ENCODE peak calls at places on chromosomes 2 and 18, in six cellular contexts. One of them, this sample, is unnamed.
A peak's percentile ranks its signal among the peaks of the same experiment; 100 is the strongest.

GRCh38 chr18:78984941-78985784 is 5.5 kb downstream of the SALL3 start:
- DNase-seq in EL: peak; percentile 2
- DNase-seq in Caki2: no peak
- DNase-seq in activated T-helper 1 cell treated with Interleukin-2 at 50 U/mL for 16 hours: no peak
- DNase-seq in foreskin melanocyte: peak; percentile 22
- DNase-seq in endothelial cell: peak; percentile 45
- DNase-seq in this sample: peak; percentile 39

GRCh38 chr2:84879595-84880394 is 1.1 kb downstream of the TRABD2A start:
- DNase-seq in EL: no peak
- DNase-seq in Caki2: no peak
- DNase-seq in activated T-helper 1 cell treated with Interleukin-2 at 50 U/mL for 16 hours: no peak
- DNase-seq in foreskin melanocyte: no peak
- DNase-seq in endothelial cell: no peak
- DNase-seq in this sample: no peak

GRCh38 chr2:234626566-234627130 is 129.8 kb upstream of the ARL4C start:
- DNase-seq in EL: no peak
- DNase-seq in Caki2: no peak
- DNase-seq in activated T-helper 1 cell treated with Interleukin-2 at 50 U/mL for 16 hours: no peak
- DNase-seq in foreskin melanocyte: no peak
- DNase-seq in endothelial cell: no peak
- DNase-seq in this sample: no peak

GRCh38 chr2:18934886-18935285 is 345.5 kb upstream of the NT5C1B start:
- DNase-seq in EL: no peak
- DNase-seq in Caki2: no peak
- DNase-seq in activated T-helper 1 cell treated with Interleukin-2 at 50 U/mL for 16 hours: no peak
- DNase-seq in foreskin melanocyte: no peak
- DNase-seq in endothelial cell: no peak
- DNase-seq in this sample: no peak

GRCh38 chr2:26605969-26606846 is 35.0 kb downstream of the CIB4 start:
- DNase-seq in EL: no peak
- DNase-seq in Caki2: no peak
- DNase-seq in activated T-helper 1 cell treated with Interleukin-2 at 50 U/mL for 16 hours: no peak
- DNase-seq in foreskin melanocyte: no peak
- DNase-seq in endothelial cell: peak; percentile 2
- DNase-seq in this sample: no peak

GRCh38 chr18:43422483-43422882 is 145.2 kb upstream of the SYT4 start:
- DNase-seq in EL: no peak
- DNase-seq in Caki2: no peak
- DNase-seq in activated T-helper 1 cell treated with Interleukin-2 at 50 U/mL for 16 hours: no peak
- DNase-seq in foreskin melanocyte: no peak
- DNase-seq in endothelial cell: no peak
- DNase-seq in this sample: peak; percentile 9

GRCh38 chr2:210577263-210578071 is 21.1 kb downstream of the CPS1 start:
- DNase-seq in EL: peak; percentile 44
- DNase-seq in Caki2: peak; percentile 48
- DNase-seq in activated T-helper 1 cell treated with Interleukin-2 at 50 U/mL for 16 hours: no peak
- DNase-seq in foreskin melanocyte: peak; percentile 33
- DNase-seq in endothelial cell: no peak
- DNase-seq in this sample: peak; percentile 76

GRCh38 chr2:174198846-174199564 is 49.3 kb downstream of the OLA1 start:
- DNase-seq in EL: peak; percentile 58
- DNase-seq in Caki2: no peak
- DNase-seq in activated T-helper 1 cell treated with Interleukin-2 at 50 U/mL for 16 hours: no peak
- DNase-seq in foreskin melanocyte: no peak
- DNase-seq in endothelial cell: no peak
- DNase-seq in this sample: no peak

GRCh38 chr2:144516417-144516980 is 3.4 kb downstream of the ZEB2 start:
- DNase-seq in EL: peak; percentile 56
- DNase-seq in Caki2: peak; percentile 39
- DNase-seq in activated T-helper 1 cell treated with Interleukin-2 at 50 U/mL for 16 hours: no peak
- DNase-seq in foreskin melanocyte: no peak
- DNase-seq in endothelial cell: no peak
- DNase-seq in this sample: no peak

GRCh38 chr2:196823750-196824149 is 14.6 kb upstream of the C2orf66 start:
- DNase-seq in EL: peak; percentile 81
- DNase-seq in Caki2: peak; percentile 17
- DNase-seq in activated T-helper 1 cell treated with Interleukin-2 at 50 U/mL for 16 hours: no peak
- DNase-seq in foreskin melanocyte: peak; percentile 32
- DNase-seq in endothelial cell: no peak
- DNase-seq in this sample: no peak

GRCh38 chr2:233761040-233761769 is 1.1 kb downstream of the UGT1A1 start:
- DNase-seq in EL: no peak
- DNase-seq in Caki2: no peak
- DNase-seq in activated T-helper 1 cell treated with Interleukin-2 at 50 U/mL for 16 hours: no peak
- DNase-seq in foreskin melanocyte: no peak
- DNase-seq in endothelial cell: no peak
- DNase-seq in this sample: no peak

GRCh38 chr2:133418671-133419070 is 149.6 kb downstream of the NCKAP5 start:
- DNase-seq in EL: peak; percentile 8
- DNase-seq in Caki2: no peak
- DNase-seq in activated T-helper 1 cell treated with Interleukin-2 at 50 U/mL for 16 hours: no peak
- DNase-seq in foreskin melanocyte: no peak
- DNase-seq in endothelial cell: no peak
- DNase-seq in this sample: no peak

GRCh38 chr2:6824962-6825361 is 40.7 kb downstream of the CMPK2 start:
- DNase-seq in EL: peak; percentile 67
- DNase-seq in Caki2: no peak
- DNase-seq in activated T-helper 1 cell treated with Interleukin-2 at 50 U/mL for 16 hours: no peak
- DNase-seq in foreskin melanocyte: peak; percentile 15
- DNase-seq in endothelial cell: no peak
- DNase-seq in this sample: no peak

GRCh38 chr2:152084076-152084475 is 14.8 kb downstream of the CACNB4 start:
- DNase-seq in EL: no peak
- DNase-seq in Caki2: no peak
- DNase-seq in activated T-helper 1 cell treated with Interleukin-2 at 50 U/mL for 16 hours: no peak
- DNase-seq in foreskin melanocyte: no peak
- DNase-seq in endothelial cell: no peak
- DNase-seq in this sample: no peak

GRCh38 chr2:71531522-71532047 is 78.2 kb downstream of the DYSF start:
- DNase-seq in EL: peak; percentile 77
- DNase-seq in Caki2: peak; percentile 42
- DNase-seq in activated T-helper 1 cell treated with Interleukin-2 at 50 U/mL for 16 hours: no peak
- DNase-seq in foreskin melanocyte: no peak
- DNase-seq in endothelial cell: no peak
- DNase-seq in this sample: no peak

GRCh38 chr2:152847067-152847466 is 128.6 kb downstream of the ARL6IP6 start:
- DNase-seq in EL: peak; percentile 84
- DNase-seq in Caki2: no peak
- DNase-seq in activated T-helper 1 cell treated with Interleukin-2 at 50 U/mL for 16 hours: no peak
- DNase-seq in foreskin melanocyte: no peak
- DNase-seq in endothelial cell: no peak
- DNase-seq in this sample: no peak

GRCh38 chr2:86815616-86816015 is 24.9 kb upstream of the CD8A start:
- DNase-seq in EL: no peak
- DNase-seq in Caki2: peak; percentile 55
- DNase-seq in activated T-helper 1 cell treated with Interleukin-2 at 50 U/mL for 16 hours: no peak
- DNase-seq in foreskin melanocyte: no peak
- DNase-seq in endothelial cell: no peak
- DNase-seq in this sample: no peak

GRCh38 chr18:67639872-67640271 is 123.4 kb upstream of the DSEL start:
- DNase-seq in EL: no peak
- DNase-seq in Caki2: no peak
- DNase-seq in activated T-helper 1 cell treated with Interleukin-2 at 50 U/mL for 16 hours: no peak
- DNase-seq in foreskin melanocyte: no peak
- DNase-seq in endothelial cell: no peak
- DNase-seq in this sample: no peak

GRCh38 chr18:46536215-46536874 is 120.7 kb downstream of the LOXHD1 start:
- DNase-seq in EL: peak; percentile 35
- DNase-seq in Caki2: peak; percentile 53
- DNase-seq in activated T-helper 1 cell treated with Interleukin-2 at 50 U/mL for 16 hours: no peak
- DNase-seq in foreskin melanocyte: no peak
- DNase-seq in endothelial cell: no peak
- DNase-seq in this sample: no peak

GRCh38 chr2:148813603-148814065 is 61.4 kb upstream of the KIF5C start:
- DNase-seq in EL: no peak
- DNase-seq in Caki2: no peak
- DNase-seq in activated T-helper 1 cell treated with Interleukin-2 at 50 U/mL for 16 hours: peak; percentile 35
- DNase-seq in foreskin melanocyte: no peak
- DNase-seq in endothelial cell: peak; percentile 28
- DNase-seq in this sample: no peak

GRCh38 chr2:44651974-44652373 is 289.5 kb upstream of the SIX3 start:
- DNase-seq in EL: no peak
- DNase-seq in Caki2: no peak
- DNase-seq in activated T-helper 1 cell treated with Interleukin-2 at 50 U/mL for 16 hours: no peak
- DNase-seq in foreskin melanocyte: no peak
- DNase-seq in endothelial cell: no peak
- DNase-seq in this sample: no peak

GRCh38 chr2:232502901-232503791 is 15.5 kb upstream of the ECEL1 start:
- DNase-seq in EL: peak; percentile 35
- DNase-seq in Caki2: no peak
- DNase-seq in activated T-helper 1 cell treated with Interleukin-2 at 50 U/mL for 16 hours: no peak
- DNase-seq in foreskin melanocyte: no peak
- DNase-seq in endothelial cell: no peak
- DNase-seq in this sample: no peak

GRCh38 chr2:100188326-100188725 is 45.9 kb upstream of the AFF3 start:
- DNase-seq in EL: no peak
- DNase-seq in Caki2: no peak
- DNase-seq in activated T-helper 1 cell treated with Interleukin-2 at 50 U/mL for 16 hours: no peak
- DNase-seq in foreskin melanocyte: no peak
- DNase-seq in endothelial cell: no peak
- DNase-seq in this sample: no peak

GRCh38 chr2:45282646-45283045 is 273.4 kb upstream of the SIX2 start:
- DNase-seq in EL: no peak
- DNase-seq in Caki2: no peak
- DNase-seq in activated T-helper 1 cell treated with Interleukin-2 at 50 U/mL for 16 hours: no peak
- DNase-seq in foreskin melanocyte: no peak
- DNase-seq in endothelial cell: no peak
- DNase-seq in this sample: no peak

GRCh38 chr2:230934291-230935131 is 9.5 kb upstream of the GPR55 start:
- DNase-seq in EL: no peak
- DNase-seq in Caki2: no peak
- DNase-seq in activated T-helper 1 cell treated with Interleukin-2 at 50 U/mL for 16 hours: no peak
- DNase-seq in foreskin melanocyte: no peak
- DNase-seq in endothelial cell: no peak
- DNase-seq in this sample: no peak

GRCh38 chr2:107428781-107429180 is 397.9 kb upstream of the RGPD4 start:
- DNase-seq in EL: peak; percentile 1
- DNase-seq in Caki2: no peak
- DNase-seq in activated T-helper 1 cell treated with Interleukin-2 at 50 U/mL for 16 hours: no peak
- DNase-seq in foreskin melanocyte: no peak
- DNase-seq in endothelial cell: no peak
- DNase-seq in this sample: no peak

GRCh38 chr18:25166113-25166512 is 185.9 kb downstream of the ZNF521 start:
- DNase-seq in EL: no peak
- DNase-seq in Caki2: no peak
- DNase-seq in activated T-helper 1 cell treated with Interleukin-2 at 50 U/mL for 16 hours: no peak
- DNase-seq in foreskin melanocyte: no peak
- DNase-seq in endothelial cell: no peak
- DNase-seq in this sample: no peak